ENCODE peak calls at places on chromosomes 5 and 9, in six cellular contexts. One of them, this sample, is unnamed.

GRCh38 chr9:126692759-126693427 is 79.2 kb downstream of the LMX1B start:
- DNase-seq in fibroblast of lung: no peak
- DNase-seq in GM23248: no peak
- DNase-seq in stomach: no peak
- DNase-seq in neural progenitor cell: peak
- DNase-seq in PC-3: no peak
- DNase-seq in this sample: no peak

GRCh38 chr9:120928720-120929389 is 2.3 kb upstream of the TRAF1 start:
- DNase-seq in stomach: peak
- DNase-seq in neural progenitor cell: peak
- DNase-seq in PC-3: no peak
- DNase-seq in fibroblast of lung: peak
- DNase-seq in GM23248: peak
- DNase-seq in this sample: no peak

GRCh38 chr5:83265318-83265717 is 188.0 kb downstream of the XRCC4 start:
- DNase-seq in PC-3: peak
- DNase-seq in stomach: peak
- DNase-seq in fibroblast of lung: peak
- DNase-seq in GM23248: no peak
- DNase-seq in neural progenitor cell: no peak
- DNase-seq in this sample: peak

GRCh38 chr9:107644774-107645463 is 155.3 kb upstream of the KLF4 start:
- DNase-seq in GM23248: no peak
- DNase-seq in stomach: no peak
- DNase-seq in PC-3: no peak
- DNase-seq in neural progenitor cell: no peak
- DNase-seq in fibroblast of lung: no peak
- DNase-seq in this sample: no peak

GRCh38 chr5:136638084-136638483 is 272.7 kb upstream of the TRPC7 start:
- DNase-seq in PC-3: peak
- DNase-seq in stomach: no peak
- DNase-seq in GM23248: peak
- DNase-seq in neural progenitor cell: no peak
- DNase-seq in fibroblast of lung: no peak
- DNase-seq in this sample: no peak

GRCh38 chr9:105244996-105245719 is 707 bp downstream of the SLC44A1 start:
- DNase-seq in fibroblast of lung: peak
- DNase-seq in PC-3: peak
- DNase-seq in stomach: peak
- DNase-seq in neural progenitor cell: peak
- DNase-seq in GM23248: peak
- DNase-seq in this sample: no peak

GRCh38 chr9:37293664-37294524 is 128.6 kb upstream of the GRHPR start:
- DNase-seq in GM23248: peak
- DNase-seq in neural progenitor cell: peak
- DNase-seq in fibroblast of lung: peak
- DNase-seq in stomach: no peak
- DNase-seq in PC-3: no peak
- DNase-seq in this sample: no peak

GRCh38 chr5:91281409-91281808 is 101.7 kb downstream of the ARRDC3 start:
- DNase-seq in fibroblast of lung: peak
- DNase-seq in neural progenitor cell: no peak
- DNase-seq in stomach: no peak
- DNase-seq in GM23248: peak
- DNase-seq in PC-3: peak
- DNase-seq in this sample: no peak

GRCh38 chr5:133006653-133007052 is 19.7 kb downstream of the ZCCHC10 start:
- DNase-seq in PC-3: no peak
- DNase-seq in neural progenitor cell: no peak
- DNase-seq in stomach: no peak
- DNase-seq in GM23248: no peak
- DNase-seq in fibroblast of lung: peak
- DNase-seq in this sample: no peak

GRCh38 chr9:70486127-70486526 is 71.7 kb upstream of the KLF9 start:
- DNase-seq in fibroblast of lung: no peak
- DNase-seq in neural progenitor cell: no peak
- DNase-seq in stomach: no peak
- DNase-seq in PC-3: no peak
- DNase-seq in GM23248: no peak
- DNase-seq in this sample: no peak

GRCh38 chr9:112047538-112048066 is 127.5 kb downstream of the SUSD1 start:
- DNase-seq in GM23248: no peak
- DNase-seq in neural progenitor cell: no peak
- DNase-seq in PC-3: no peak
- DNase-seq in stomach: no peak
- DNase-seq in fibroblast of lung: no peak
- DNase-seq in this sample: no peak

GRCh38 chr9:112051812-112052211 is 123.3 kb downstream of the SUSD1 start:
- DNase-seq in fibroblast of lung: peak
- DNase-seq in neural progenitor cell: no peak
- DNase-seq in PC-3: no peak
- DNase-seq in GM23248: peak
- DNase-seq in stomach: no peak
- DNase-seq in this sample: no peak

GRCh38 chr9:112048924-112049785 is 125.9 kb downstream of the SUSD1 start:
- DNase-seq in neural progenitor cell: no peak
- DNase-seq in fibroblast of lung: peak
- DNase-seq in stomach: peak
- DNase-seq in GM23248: peak
- DNase-seq in PC-3: no peak
- DNase-seq in this sample: no peak

GRCh38 chr9:112049834-112050516 is 125.1 kb downstream of the SUSD1 start:
- DNase-seq in neural progenitor cell: no peak
- DNase-seq in stomach: no peak
- DNase-seq in PC-3: no peak
- DNase-seq in GM23248: peak
- DNase-seq in fibroblast of lung: peak
- DNase-seq in this sample: no peak

DNA sequence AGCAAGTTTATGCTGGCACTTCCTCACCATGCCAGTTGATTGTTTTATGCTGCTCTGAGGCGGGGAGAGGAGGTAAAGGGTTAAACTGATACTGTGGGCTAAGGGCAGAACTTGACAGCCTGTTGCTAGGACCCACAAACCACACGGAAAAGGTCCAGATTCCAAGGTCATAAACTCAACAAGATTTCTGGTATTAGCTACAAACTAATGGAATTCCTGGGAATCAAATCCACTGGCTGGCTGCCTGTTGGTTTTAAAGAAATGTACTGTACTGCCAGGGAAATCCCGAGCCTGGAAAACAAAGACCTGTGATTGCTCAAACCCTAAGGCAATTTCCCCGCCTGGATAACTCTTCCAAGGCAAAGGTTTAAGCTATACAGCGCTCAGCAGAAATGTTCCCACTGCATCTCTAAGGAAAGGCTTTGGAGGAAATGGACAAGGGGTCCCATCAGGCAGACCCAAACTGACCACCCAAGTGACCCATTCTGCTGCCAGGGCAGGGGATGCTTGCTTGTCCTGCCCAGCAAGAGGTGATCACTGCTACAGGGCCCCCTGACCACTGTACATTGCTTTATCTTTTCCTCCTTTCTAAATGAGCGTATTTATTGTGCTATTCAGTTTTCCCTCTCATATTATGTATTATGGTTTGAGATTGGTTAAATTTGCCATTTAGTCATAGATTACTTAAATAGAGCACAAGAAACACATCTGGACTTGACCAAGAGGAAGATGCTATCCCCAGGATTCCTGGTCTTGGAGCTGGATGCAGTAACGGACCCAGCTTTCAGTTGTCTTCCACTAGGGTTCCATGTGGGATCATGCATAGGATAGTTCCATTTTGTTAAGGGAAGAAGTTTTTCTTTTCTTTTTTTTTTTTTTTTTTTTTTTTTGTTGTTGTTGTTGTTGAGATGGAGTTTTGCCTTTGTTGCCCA is 124.3 kb downstream of the SUSD1 start:
- DNase-seq in PC-3: peak
- DNase-seq in stomach: peak
- DNase-seq in fibroblast of lung: peak
- DNase-seq in GM23248: peak
- DNase-seq in neural progenitor cell: peak
- DNase-seq in this sample: no peak
- H3K27ac ChIP-seq in PC-3: peak
- H3K27ac ChIP-seq in stomach: peak
- H3K27ac ChIP-seq in fibroblast of lung: peak
- H3K27ac ChIP-seq in GM23248: peak
- H3K27ac ChIP-seq in neural progenitor cell: no peak
- H3K27ac ChIP-seq in this sample: no peak

DNA sequence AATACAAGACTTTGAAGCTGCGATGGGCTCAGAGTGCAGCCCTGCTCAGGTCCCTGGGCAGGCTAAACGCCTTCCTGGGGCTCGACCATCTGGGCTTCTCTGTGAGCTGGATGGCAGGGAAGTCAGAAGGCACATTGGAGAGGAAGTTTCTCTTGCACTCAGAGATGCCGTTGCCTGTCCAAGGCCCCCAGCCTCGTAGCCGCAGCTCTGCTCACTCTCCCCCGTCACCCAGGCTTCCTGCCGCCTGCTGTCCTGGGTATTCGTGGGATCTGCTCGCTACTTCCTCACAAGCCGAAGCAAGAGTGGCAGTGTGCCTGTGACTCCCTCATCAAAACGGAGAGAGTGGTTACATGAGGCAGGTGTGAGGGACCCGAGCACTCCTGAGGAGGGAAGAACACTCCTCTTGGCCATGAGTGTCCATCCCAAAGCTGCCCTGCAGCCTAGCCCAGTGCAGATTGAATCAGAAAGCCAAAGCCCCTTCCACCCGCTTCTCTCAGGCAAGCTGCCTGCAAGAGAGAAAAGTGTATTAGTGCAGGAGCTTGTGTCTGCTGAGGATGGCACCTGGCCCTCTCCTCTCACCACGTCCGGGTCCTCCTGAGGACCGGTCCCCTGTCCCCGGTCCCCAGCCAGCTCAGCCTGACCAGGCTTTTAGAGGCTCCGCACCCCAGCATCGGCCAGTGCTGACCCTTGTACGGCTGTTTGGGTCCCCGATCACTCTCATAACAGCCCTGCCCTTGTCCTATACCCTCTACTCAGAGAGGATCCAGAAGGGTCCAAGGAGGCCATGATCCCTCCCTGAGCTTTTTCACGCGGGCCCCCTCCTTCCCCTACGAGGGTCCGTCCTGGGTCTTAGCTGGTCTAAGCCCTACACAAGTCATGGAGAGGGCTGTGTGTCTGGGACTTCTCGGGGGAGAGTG is 7.3 kb downstream of the FCN2 start:
- DNase-seq in fibroblast of lung: no peak
- DNase-seq in GM23248: no peak
- DNase-seq in PC-3: no peak
- DNase-seq in stomach: peak
- DNase-seq in neural progenitor cell: no peak
- DNase-seq in this sample: no peak
- H3K27ac ChIP-seq in fibroblast of lung: no peak
- H3K27ac ChIP-seq in GM23248: no peak
- H3K27ac ChIP-seq in PC-3: no peak
- H3K27ac ChIP-seq in stomach: no peak
- H3K27ac ChIP-seq in neural progenitor cell: no peak
- H3K27ac ChIP-seq in this sample: no peak

DNA sequence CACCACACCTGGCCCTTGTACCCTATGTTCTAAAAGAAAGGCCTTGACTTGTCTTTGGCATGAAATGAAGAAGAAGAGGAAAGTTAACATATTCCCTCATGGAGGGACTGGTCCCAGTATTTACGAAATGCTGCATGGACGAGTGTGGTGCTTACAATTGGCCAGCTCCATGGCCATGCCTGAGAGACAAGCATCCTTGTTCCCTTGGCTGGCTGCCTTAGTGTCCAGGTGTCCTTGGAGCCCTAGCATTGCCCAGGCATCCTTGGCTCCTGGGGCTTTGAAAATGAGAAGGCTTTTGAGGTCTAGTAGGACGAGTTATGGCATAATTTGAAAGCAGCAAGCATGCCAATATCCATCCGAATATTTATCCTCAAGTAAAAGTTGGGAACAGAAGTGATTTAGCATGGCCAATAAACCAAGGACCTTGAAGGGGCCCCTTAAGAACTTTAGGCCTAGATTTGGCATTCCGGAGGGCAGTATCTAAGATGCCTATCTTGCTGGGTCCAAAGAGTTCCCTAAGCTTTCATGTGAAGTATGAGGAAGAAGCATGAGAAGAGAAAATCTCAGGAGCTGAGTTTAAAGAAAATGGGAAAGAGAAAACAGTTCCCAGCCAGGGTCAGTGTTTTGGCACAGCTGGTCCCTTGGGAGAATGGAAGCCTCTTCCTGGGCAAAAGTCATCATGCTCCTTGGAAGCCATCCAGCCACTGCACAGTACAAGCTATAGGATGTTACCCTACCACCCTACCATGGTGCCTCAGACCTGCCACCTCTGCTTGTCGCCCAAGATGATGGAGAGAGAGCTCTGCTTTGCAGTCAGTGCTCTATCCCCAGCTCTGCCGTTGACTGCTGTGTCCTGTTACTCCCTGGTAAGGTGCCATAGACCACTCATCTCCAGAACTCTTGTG is 91.0 kb downstream of the AOPEP start:
- DNase-seq in fibroblast of lung: no peak
- DNase-seq in stomach: no peak
- DNase-seq in neural progenitor cell: no peak
- DNase-seq in GM23248: no peak
- DNase-seq in PC-3: no peak
- DNase-seq in this sample: no peak
- H3K27ac ChIP-seq in fibroblast of lung: no peak
- H3K27ac ChIP-seq in stomach: no peak
- H3K27ac ChIP-seq in neural progenitor cell: no peak
- H3K27ac ChIP-seq in GM23248: no peak
- H3K27ac ChIP-seq in PC-3: peak
- H3K27ac ChIP-seq in this sample: peak

GRCh38 chr9:123933401-123933800 is 3.5 kb upstream of the DENND1A start:
- DNase-seq in GM23248: peak
- DNase-seq in stomach: no peak
- DNase-seq in neural progenitor cell: no peak
- DNase-seq in PC-3: peak
- DNase-seq in fibroblast of lung: peak
- DNase-seq in this sample: no peak

GRCh38 chr9:123929870-123930831 is at the start of gene DENND1A:
- DNase-seq in GM23248: peak
- DNase-seq in stomach: peak
- DNase-seq in fibroblast of lung: peak
- DNase-seq in PC-3: peak
- DNase-seq in neural progenitor cell: peak
- DNase-seq in this sample: no peak

GRCh38 chr9:123929177-123929869 is 603 bp downstream of the DENND1A start:
- DNase-seq in fibroblast of lung: no peak
- DNase-seq in GM23248: no peak
- DNase-seq in neural progenitor cell: peak
- DNase-seq in stomach: no peak
- DNase-seq in PC-3: no peak
- DNase-seq in this sample: no peak

GRCh38 chr9:123938401-123938800 is 8.5 kb upstream of the DENND1A start:
- DNase-seq in neural progenitor cell: no peak
- DNase-seq in PC-3: no peak
- DNase-seq in stomach: no peak
- DNase-seq in GM23248: no peak
- DNase-seq in fibroblast of lung: no peak
- DNase-seq in this sample: no peak

DNA sequence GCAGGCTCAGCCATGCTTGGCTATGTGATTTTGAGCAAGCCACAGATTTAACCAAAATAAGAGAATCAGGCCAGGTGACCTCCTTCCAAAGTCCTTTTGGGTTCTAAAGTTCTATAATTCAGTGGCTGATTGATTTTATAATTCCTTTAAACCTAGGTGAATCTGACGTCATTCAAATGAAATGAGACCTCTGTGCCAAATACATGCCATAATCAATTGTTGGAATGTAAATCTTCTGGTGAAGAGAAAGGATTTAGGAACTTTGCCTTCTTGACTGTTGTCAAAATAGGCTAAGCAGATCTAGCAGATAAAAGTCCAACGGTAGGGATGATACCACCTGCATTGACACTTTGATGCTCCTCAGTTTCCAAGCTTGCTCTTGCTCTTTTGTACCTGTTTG is 3.9 kb upstream of the DENND1A start:
- DNase-seq in stomach: no peak
- DNase-seq in neural progenitor cell: no peak
- DNase-seq in GM23248: no peak
- DNase-seq in PC-3: peak
- DNase-seq in fibroblast of lung: no peak
- DNase-seq in this sample: no peak
- H3K27ac ChIP-seq in stomach: no peak
- H3K27ac ChIP-seq in neural progenitor cell: no peak
- H3K27ac ChIP-seq in GM23248: no peak
- H3K27ac ChIP-seq in PC-3: peak
- H3K27ac ChIP-seq in fibroblast of lung: no peak
- H3K27ac ChIP-seq in this sample: peak